ENCODE peak calls at places on chromosome 1, in eight cellular contexts. One of them, this sample, is unnamed.

GRCh38 chr1:215287362-215287761 is 204.8 kb downstream of the KCNK2 start:
- DNase-seq in HepG2: no peak
- DNase-seq in transverse colon: no peak
- DNase-seq in prostate gland: no peak
- DNase-seq in sigmoid colon: no peak
- DNase-seq in K562: no peak
- DNase-seq in suprapubic skin: no peak
- DNase-seq in vagina: no peak
- DNase-seq in this sample: no peak

GRCh38 chr1:15836772-15837669 is 10.5 kb upstream of the SPEN start:
- DNase-seq in sigmoid colon: peak; percentile 71
- DNase-seq in HepG2: no peak
- DNase-seq in suprapubic skin: peak; percentile 79
- DNase-seq in prostate gland: no peak
- DNase-seq in vagina: peak; percentile 89
- DNase-seq in K562: no peak
- DNase-seq in transverse colon: peak; percentile 70
- DNase-seq in this sample: no peak

GRCh38 chr1:51842255-51842654 is 36.3 kb downstream of the NRDC start:
- DNase-seq in HepG2: no peak
- DNase-seq in prostate gland: no peak
- DNase-seq in sigmoid colon: no peak
- DNase-seq in suprapubic skin: no peak
- DNase-seq in K562: no peak
- DNase-seq in vagina: no peak
- DNase-seq in transverse colon: no peak
- DNase-seq in this sample: no peak

GRCh38 chr1:99763956-99764355 is 2.5 kb downstream of the FRRS1 start:
- DNase-seq in HepG2: no peak
- DNase-seq in vagina: no peak
- DNase-seq in K562: no peak
- DNase-seq in transverse colon: no peak
- DNase-seq in sigmoid colon: no peak
- DNase-seq in suprapubic skin: no peak
- DNase-seq in prostate gland: no peak
- DNase-seq in this sample: no peak

GRCh38 chr1:236280438-236281285 is 1.1 kb downstream of the ERO1B start:
- DNase-seq in prostate gland: peak; percentile 18
- DNase-seq in K562: no peak
- DNase-seq in transverse colon: peak; percentile 12
- DNase-seq in HepG2: no peak
- DNase-seq in vagina: no peak
- DNase-seq in suprapubic skin: no peak
- DNase-seq in sigmoid colon: peak; percentile 66
- DNase-seq in this sample: no peak

GRCh38 chr1:177032434-177032833 is 132.1 kb downstream of the ASTN1 start:
- DNase-seq in transverse colon: no peak
- DNase-seq in suprapubic skin: no peak
- DNase-seq in prostate gland: no peak
- DNase-seq in sigmoid colon: no peak
- DNase-seq in K562: no peak
- DNase-seq in vagina: no peak
- DNase-seq in HepG2: no peak
- DNase-seq in this sample: no peak

GRCh38 chr1:239930646-239931262 is 160.9 kb upstream of the FMN2 start:
- DNase-seq in K562: no peak
- DNase-seq in HepG2: no peak
- DNase-seq in vagina: no peak
- DNase-seq in sigmoid colon: no peak
- DNase-seq in suprapubic skin: no peak
- DNase-seq in transverse colon: no peak
- DNase-seq in prostate gland: no peak
- DNase-seq in this sample: no peak

GRCh38 chr1:221948459-221948858 is 206.6 kb upstream of the DUSP10 start:
- DNase-seq in suprapubic skin: no peak
- DNase-seq in HepG2: no peak
- DNase-seq in vagina: no peak
- DNase-seq in prostate gland: no peak
- DNase-seq in sigmoid colon: no peak
- DNase-seq in K562: no peak
- DNase-seq in transverse colon: no peak
- DNase-seq in this sample: no peak

GRCh38 chr1:101247404-101248287 is 10.8 kb downstream of the S1PR1 start:
- DNase-seq in suprapubic skin: no peak
- DNase-seq in prostate gland: no peak
- DNase-seq in sigmoid colon: no peak
- DNase-seq in K562: no peak
- DNase-seq in vagina: no peak
- DNase-seq in HepG2: no peak
- DNase-seq in transverse colon: no peak
- DNase-seq in this sample: no peak

GRCh38 chr1:16076003-16076870 is 2.8 kb upstream of the FAM131C start:
- DNase-seq in HepG2: no peak
- DNase-seq in sigmoid colon: peak; percentile 82
- DNase-seq in suprapubic skin: no peak
- DNase-seq in transverse colon: no peak
- DNase-seq in K562: peak; percentile 69
- DNase-seq in vagina: no peak
- DNase-seq in prostate gland: no peak
- DNase-seq in this sample: no peak

GRCh38 chr1:9626201-9626608 is 25.3 kb upstream of the PIK3CD start:
- DNase-seq in HepG2: no peak
- DNase-seq in sigmoid colon: no peak
- DNase-seq in transverse colon: no peak
- DNase-seq in K562: no peak
- DNase-seq in prostate gland: no peak
- DNase-seq in suprapubic skin: no peak
- DNase-seq in vagina: no peak
- DNase-seq in this sample: no peak

GRCh38 chr1:64539808-64540207 is 69.9 kb downstream of the CACHD1 start:
- DNase-seq in vagina: no peak
- DNase-seq in suprapubic skin: peak; percentile 73
- DNase-seq in K562: no peak
- DNase-seq in HepG2: no peak
- DNase-seq in transverse colon: peak; percentile 52
- DNase-seq in prostate gland: peak; percentile 26
- DNase-seq in sigmoid colon: peak; percentile 79
- DNase-seq in this sample: peak; percentile 50

GRCh38 chr1:89780721-89781120 is 40.1 kb upstream of the LRRC8D start:
- DNase-seq in prostate gland: no peak
- DNase-seq in transverse colon: no peak
- DNase-seq in sigmoid colon: no peak
- DNase-seq in K562: no peak
- DNase-seq in suprapubic skin: no peak
- DNase-seq in vagina: no peak
- DNase-seq in HepG2: peak; percentile 31
- DNase-seq in this sample: no peak

GRCh38 chr1:40059292-40059959 is 18.9 kb downstream of the CAP1 start:
- DNase-seq in suprapubic skin: no peak
- DNase-seq in transverse colon: peak; percentile 33
- DNase-seq in K562: peak; percentile 56
- DNase-seq in vagina: no peak
- DNase-seq in sigmoid colon: no peak
- DNase-seq in prostate gland: no peak
- DNase-seq in HepG2: peak; percentile 43
- DNase-seq in this sample: no peak

GRCh38 chr1:39106949-39107740 is 81.0 kb downstream of the NDUFS5 start:
- DNase-seq in prostate gland: no peak
- DNase-seq in sigmoid colon: no peak
- DNase-seq in transverse colon: no peak
- DNase-seq in vagina: no peak
- DNase-seq in suprapubic skin: no peak
- DNase-seq in HepG2: no peak
- DNase-seq in K562: no peak
- DNase-seq in this sample: no peak

GRCh38 chr1:155197901-155198546 is 9.7 kb downstream of the THBS3 start:
- DNase-seq in transverse colon: no peak
- DNase-seq in HepG2: no peak
- DNase-seq in suprapubic skin: no peak
- DNase-seq in vagina: no peak
- DNase-seq in sigmoid colon: no peak
- DNase-seq in K562: no peak
- DNase-seq in prostate gland: no peak
- DNase-seq in this sample: no peak

GRCh38 chr1:155195201-155196102 is 12.2 kb downstream of the THBS3 start:
- DNase-seq in prostate gland: no peak
- DNase-seq in transverse colon: no peak
- DNase-seq in K562: no peak
- DNase-seq in sigmoid colon: no peak
- DNase-seq in HepG2: no peak
- DNase-seq in vagina: no peak
- DNase-seq in suprapubic skin: peak; percentile 76
- DNase-seq in this sample: no peak

GRCh38 chr1:155198547-155198906 is 9.2 kb downstream of the THBS3 start:
- DNase-seq in suprapubic skin: no peak
- DNase-seq in vagina: no peak
- DNase-seq in prostate gland: no peak
- DNase-seq in sigmoid colon: no peak
- DNase-seq in K562: no peak
- DNase-seq in HepG2: no peak
- DNase-seq in transverse colon: no peak
- DNase-seq in this sample: no peak

GRCh38 chr1:155196893-155197638 is 10.6 kb downstream of the THBS3 start:
- DNase-seq in vagina: no peak
- DNase-seq in sigmoid colon: peak; percentile 62
- DNase-seq in prostate gland: no peak
- DNase-seq in suprapubic skin: peak; percentile 59
- DNase-seq in K562: no peak
- DNase-seq in HepG2: no peak
- DNase-seq in transverse colon: no peak
- DNase-seq in this sample: no peak

DNA sequence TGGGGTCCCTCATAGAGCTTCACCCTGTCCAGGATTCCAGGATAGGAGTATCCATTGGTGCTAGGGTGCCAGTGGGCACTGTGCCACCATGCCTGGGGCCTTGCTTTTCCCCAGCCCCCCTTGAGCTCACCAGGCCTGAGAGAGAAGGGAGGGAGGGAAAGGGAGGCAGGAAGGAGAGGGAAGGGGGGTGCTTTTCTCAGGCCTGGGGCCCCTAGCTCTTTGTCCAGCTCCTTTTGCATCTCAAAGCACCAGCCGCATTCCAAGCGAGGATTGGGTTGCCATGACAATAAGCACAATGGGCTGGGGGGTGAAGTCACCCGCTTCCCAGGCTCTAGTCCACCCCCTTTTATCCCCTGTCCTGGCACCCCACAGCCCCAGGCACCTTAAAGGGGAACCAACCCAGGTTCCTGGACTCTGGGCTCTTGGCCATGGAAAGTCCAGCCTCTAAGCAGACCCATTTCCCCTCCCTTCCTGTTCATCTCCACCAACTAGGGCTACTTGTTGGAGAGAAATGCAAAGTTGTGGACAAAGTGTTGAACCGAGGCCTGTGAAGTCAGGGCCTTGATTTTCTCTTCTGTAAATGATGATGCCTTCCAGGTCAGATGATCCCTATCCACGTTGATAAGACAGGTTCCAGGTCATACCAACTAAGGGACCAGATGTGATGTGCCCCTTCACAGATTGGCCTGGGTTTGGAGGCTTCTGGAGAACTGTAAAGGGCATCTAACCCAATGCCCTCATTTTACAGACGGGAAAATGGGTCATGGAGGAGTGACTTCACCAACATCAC is 11.4 kb downstream of the THBS3 start:
- DNase-seq in suprapubic skin: no peak
- DNase-seq in K562: no peak
- DNase-seq in vagina: no peak
- DNase-seq in transverse colon: no peak
- DNase-seq in sigmoid colon: no peak
- DNase-seq in prostate gland: no peak
- DNase-seq in HepG2: no peak
- DNase-seq in this sample: no peak
- TF ChIP-seq POLR2AphosphoS5 in suprapubic skin: no peak
- TF ChIP-seq POLR2AphosphoS5 in K562: no peak
- TF ChIP-seq POLR2AphosphoS5 in vagina: no peak
- TF ChIP-seq POLR2AphosphoS5 in transverse colon: no peak
- TF ChIP-seq POLR2AphosphoS5 in sigmoid colon: no peak
- TF ChIP-seq POLR2AphosphoS5 in prostate gland: no peak
- TF ChIP-seq POLR2AphosphoS5 in HepG2: no peak
- TF ChIP-seq POLR2AphosphoS5 in this sample: no peak

GRCh38 chr1:11838349-11839272 is 9.0 kb downstream of the NPPA start:
- DNase-seq in vagina: no peak
- DNase-seq in transverse colon: peak; percentile 71
- DNase-seq in sigmoid colon: peak; percentile 86
- DNase-seq in K562: peak; percentile 89
- DNase-seq in prostate gland: peak; percentile 56
- DNase-seq in HepG2: peak; percentile 47
- DNase-seq in suprapubic skin: peak; percentile 78
- DNase-seq in this sample: peak; percentile 73
- TF ChIP-seq CTCF in vagina: peak; percentile 83
- TF ChIP-seq CTCF in transverse colon: peak; percentile 95
- TF ChIP-seq CTCF in sigmoid colon: peak; percentile 96
- TF ChIP-seq CTCF in K562: peak; percentile 99
- TF ChIP-seq CTCF in prostate gland: peak; percentile 96
- TF ChIP-seq CTCF in HepG2: peak; percentile 99
- TF ChIP-seq CTCF in suprapubic skin: peak; percentile 97
- TF ChIP-seq CTCF in this sample: peak; percentile 97

GRCh38 chr1:229952135-229952534 is 114.9 kb upstream of the GALNT2 start:
- DNase-seq in prostate gland: no peak
- DNase-seq in transverse colon: no peak
- DNase-seq in K562: no peak
- DNase-seq in HepG2: no peak
- DNase-seq in vagina: no peak
- DNase-seq in suprapubic skin: no peak
- DNase-seq in sigmoid colon: no peak
- DNase-seq in this sample: no peak

GRCh38 chr1:229952670-229953520 is 114.1 kb upstream of the GALNT2 start:
- DNase-seq in transverse colon: no peak
- DNase-seq in suprapubic skin: no peak
- DNase-seq in vagina: no peak
- DNase-seq in prostate gland: no peak
- DNase-seq in HepG2: no peak
- DNase-seq in K562: no peak
- DNase-seq in sigmoid colon: no peak
- DNase-seq in this sample: no peak

GRCh38 chr1:229950020-229950419 is 117.0 kb upstream of the GALNT2 start:
- DNase-seq in prostate gland: no peak
- DNase-seq in vagina: no peak
- DNase-seq in K562: no peak
- DNase-seq in suprapubic skin: no peak
- DNase-seq in sigmoid colon: no peak
- DNase-seq in transverse colon: no peak
- DNase-seq in HepG2: no peak
- DNase-seq in this sample: no peak

GRCh38 chr1:229950908-229951307 is 116.1 kb upstream of the GALNT2 start:
- DNase-seq in vagina: no peak
- DNase-seq in K562: no peak
- DNase-seq in HepG2: no peak
- DNase-seq in prostate gland: no peak
- DNase-seq in suprapubic skin: no peak
- DNase-seq in sigmoid colon: no peak
- DNase-seq in transverse colon: no peak
- DNase-seq in this sample: no peak

GRCh38 chr1:229953736-229954326 is 113.2 kb upstream of the GALNT2 start:
- DNase-seq in transverse colon: no peak
- DNase-seq in HepG2: no peak
- DNase-seq in vagina: no peak
- DNase-seq in K562: no peak
- DNase-seq in sigmoid colon: no peak
- DNase-seq in suprapubic skin: no peak
- DNase-seq in prostate gland: no peak
- DNase-seq in this sample: no peak
- TF ChIP-seq POLR2A in transverse colon: no peak
- TF ChIP-seq POLR2A in HepG2: no peak
- TF ChIP-seq POLR2A in vagina: no peak
- TF ChIP-seq POLR2A in K562: no peak
- TF ChIP-seq POLR2A in sigmoid colon: no peak
- TF ChIP-seq POLR2A in suprapubic skin: no peak
- TF ChIP-seq POLR2A in prostate gland: no peak
- TF ChIP-seq POLR2A in this sample: no peak

GRCh38 chr1:200739499-200740290 is 1.0 kb downstream of the CAMSAP2 start:
- DNase-seq in transverse colon: peak; percentile 76
- DNase-seq in suprapubic skin: peak; percentile 73
- DNase-seq in sigmoid colon: peak; percentile 74
- DNase-seq in vagina: no peak
- DNase-seq in prostate gland: peak; percentile 23
- DNase-seq in K562: no peak
- DNase-seq in HepG2: peak; percentile 3
- DNase-seq in this sample: peak; percentile 51
- TF ChIP-seq POLR2AphosphoS5 in transverse colon: no peak
- TF ChIP-seq POLR2AphosphoS5 in suprapubic skin: no peak
- TF ChIP-seq POLR2AphosphoS5 in sigmoid colon: no peak
- TF ChIP-seq POLR2AphosphoS5 in vagina: no peak
- TF ChIP-seq POLR2AphosphoS5 in prostate gland: no peak
- TF ChIP-seq POLR2AphosphoS5 in K562: no peak
- TF ChIP-seq POLR2AphosphoS5 in HepG2: no peak
- TF ChIP-seq POLR2AphosphoS5 in this sample: no peak

This sample was measured in breast epithelium.